ENCODE peak calls at places on chromosome 4, in four cellular contexts. V is endodermal cell, G is neural progenitor cell, Z is GM23248. B is an unnamed sample.

GRCh38 chr4:39706334-39706733 is 8.4 kb downstream of the UBE2K start:
- DNase-seq in G (no peak), Z (peak), V (no peak), B (no peak)

GRCh38 chr4:145735330-145735638 is 55.3 kb downstream of the C4orf51 start:
- DNase-seq in Z (peak), G (no peak), V (no peak), B (no peak)

GRCh38 chr4:92299152-92299551 is 4.6 kb upstream of the GRID2 start:
- DNase-seq in G (no peak), Z (peak), V (no peak), B (no peak)

GRCh38 chr4:79132826-79133225 is 193.0 kb downstream of the NAA11 start:
- DNase-seq in G (no peak), Z (no peak), V (no peak), B (no peak)

GRCh38 chr4:98639523-98639922 is 18.9 kb downstream of the TSPAN5 start:
- DNase-seq in Z (peak), G (no peak), V (no peak), B (no peak)

GRCh38 chr4:101103381-101104142 is 243.8 kb downstream of the PPP3CA start:
- DNase-seq in V (no peak), G (no peak), Z (peak), B (no peak)

GRCh38 chr4:2337896-2338295 is 76.0 kb upstream of the MXD4 start:
- DNase-seq in G (no peak), Z (no peak), V (no peak), B (peak)

GRCh38 chr4:11404431-11404830 is 24.3 kb downstream of the HS3ST1 start:
- DNase-seq in Z (no peak), V (no peak), G (no peak), B (no peak)

GRCh38 chr4:7433376-7434140 is 1.2 kb downstream of the PSAPL1 start:
- DNase-seq in G (no peak), V (no peak), Z (no peak), B (peak)

GRCh38 chr4:173522160-173522873 is 7.7 kb downstream of the HAND2 start:
- DNase-seq in V (peak), Z (peak), G (peak), B (peak)

GRCh38 chr4:22454955-22455354 is 60.9 kb downstream of the ADGRA3 start:
- DNase-seq in V (no peak), G (no peak), Z (no peak), B (no peak)

GRCh38 chr4:139921551-139922184 is 232.3 kb downstream of the MAML3 start:
- DNase-seq in Z (no peak), V (peak), G (peak), B (no peak)

GRCh38 chr4:119315036-119315435 is 6.9 kb downstream of the FABP2 start:
- DNase-seq in V (no peak), G (no peak), Z (peak), B (no peak)

GRCh38 chr4:14301993-14302392 is 674.5 kb upstream of the BOD1L1 start:
- DNase-seq in Z (no peak), V (no peak), G (no peak), B (no peak)

GRCh38 chr4:36128689-36129088 is 115.6 kb downstream of the ARAP2 start:
- DNase-seq in Z (peak), V (no peak), G (no peak), B (no peak)

GRCh38 chr4:3449047-3449573 is 7.3 kb downstream of the HGFAC start:
- DNase-seq in Z (no peak), G (no peak), V (no peak), B (peak)

GRCh38 chr4:24181005-24181404 is 291.2 kb upstream of the PPARGC1A start:
- DNase-seq in Z (no peak), G (no peak), V (no peak), B (no peak)

GRCh38 chr4:71559957-71560541 is 221.2 kb downstream of the SLC4A4 start:
- DNase-seq in G (no peak), Z (peak), V (no peak), B (no peak)

GRCh38 chr4:77636902-77637301 is 31.3 kb downstream of the CXCL13 start:
- DNase-seq in V (no peak), Z (peak), G (no peak), B (no peak)

GRCh38 chr4:103915224-103915869 is 195.6 kb upstream of the TACR3 start:
- DNase-seq in G (peak), Z (peak), V (no peak), B (no peak)

GRCh38 chr4:72338060-72338459 is 231.0 kb downstream of the ADAMTS3 start:
- DNase-seq in G (no peak), Z (no peak), V (no peak), B (no peak)

GRCh38 chr4:7195546-7196282 is 3.4 kb downstream of the SORCS2 start:
- DNase-seq in Z (peak), G (no peak), V (peak), B (no peak)

GRCh38 chr4:20809796-20810195 is 109.5 kb downstream of the PACRGL start:
- DNase-seq in Z (no peak), V (peak), G (no peak), B (no peak)

GRCh38 chr4:106530816-106531215 is 162.2 kb upstream of the GIMD1 start:
- DNase-seq in V (no peak), Z (peak), G (no peak), B (no peak)

GRCh38 chr4:147480891-147481576 is at the start of gene EDNRA:
- DNase-seq in V (peak), G (peak), Z (peak), B (peak)

GRCh38 chr4:147479817-147480216 is 1.1 kb upstream of the EDNRA start:
- DNase-seq in G (no peak), V (no peak), Z (peak), B (no peak)

GRCh38 chr4:147480502-147480890 is 401 bp upstream of the EDNRA start:
- DNase-seq in V (no peak), Z (no peak), G (no peak), B (no peak)

GRCh38 chr4:147481577-147482109 is 746 bp downstream of the EDNRA start:
- DNase-seq in Z (peak), G (peak), V (peak), B (no peak)

GRCh38 chr4:147482281-147482680 is 1.4 kb downstream of the EDNRA start:
- DNase-seq in Z (no peak), V (no peak), G (no peak), B (no peak)
- H3K4me3 ChIP-seq in Z (no peak), V (peak), G (peak), B (no peak)

GRCh38 chr4:112279025-112279881 is 6.5 kb downstream of the TIFA start:
- DNase-seq in Z (no peak), V (no peak), G (no peak), B (no peak)
- H3K9ac ChIP-seq in Z (no peak), V (no peak), G (no peak), B (no peak)

GRCh38 chr4:184100297-184100885 is 117.3 kb downstream of the ENPP6 start:
- DNase-seq in V (peak), Z (no peak), G (peak), B (no peak)
- H3K27ac ChIP-seq in V (no peak), Z (no peak), G (no peak), B (no peak)

GRCh38 chr4:67036791-67037190 is 508.5 kb downstream of the CENPC start:
- DNase-seq in G (no peak), V (no peak), Z (no peak), B (no peak)
- H3K4me3 ChIP-seq in G (no peak), V (no peak), Z (no peak), B (no peak)

GRCh38 chr4:88008624-88009235 is 1.3 kb downstream of the PKD2 start:
- DNase-seq in G (no peak), V (no peak), Z (peak), B (no peak)
- H3K9ac ChIP-seq in G (peak), V (peak), Z (peak), B (peak)

GRCh38 chr4:94453534-94453963 is 1.8 kb downstream of the PDLIM5 start:
- DNase-seq in G (no peak), V (no peak), Z (peak), B (no peak)
- H3K27ac ChIP-seq in G (no peak), V (no peak), Z (peak), B (peak)

GRCh38 chr4:176186067-176186466 is 9.3 kb downstream of the SPATA4 start:
- DNase-seq in G (no peak), Z (no peak), V (no peak), B (no peak)

GRCh38 chr4:176187610-176188009 is 7.8 kb downstream of the SPATA4 start:
- DNase-seq in Z (peak), V (no peak), G (no peak), B (no peak)

GRCh38 chr4:176186721-176187395 is 8.5 kb downstream of the SPATA4 start:
- DNase-seq in Z (no peak), G (no peak), V (no peak), B (no peak)

GRCh38 chr4:176189891-176190795 is 5.2 kb downstream of the SPATA4 start:
- DNase-seq in Z (peak), G (no peak), V (no peak), B (no peak)

GRCh38 chr4:176188654-176189053 is 6.7 kb downstream of the SPATA4 start:
- DNase-seq in G (no peak), Z (peak), V (no peak), B (no peak)
- H3K4me3 ChIP-seq in G (no peak), Z (no peak), V (no peak), B (no peak)

DNA sequence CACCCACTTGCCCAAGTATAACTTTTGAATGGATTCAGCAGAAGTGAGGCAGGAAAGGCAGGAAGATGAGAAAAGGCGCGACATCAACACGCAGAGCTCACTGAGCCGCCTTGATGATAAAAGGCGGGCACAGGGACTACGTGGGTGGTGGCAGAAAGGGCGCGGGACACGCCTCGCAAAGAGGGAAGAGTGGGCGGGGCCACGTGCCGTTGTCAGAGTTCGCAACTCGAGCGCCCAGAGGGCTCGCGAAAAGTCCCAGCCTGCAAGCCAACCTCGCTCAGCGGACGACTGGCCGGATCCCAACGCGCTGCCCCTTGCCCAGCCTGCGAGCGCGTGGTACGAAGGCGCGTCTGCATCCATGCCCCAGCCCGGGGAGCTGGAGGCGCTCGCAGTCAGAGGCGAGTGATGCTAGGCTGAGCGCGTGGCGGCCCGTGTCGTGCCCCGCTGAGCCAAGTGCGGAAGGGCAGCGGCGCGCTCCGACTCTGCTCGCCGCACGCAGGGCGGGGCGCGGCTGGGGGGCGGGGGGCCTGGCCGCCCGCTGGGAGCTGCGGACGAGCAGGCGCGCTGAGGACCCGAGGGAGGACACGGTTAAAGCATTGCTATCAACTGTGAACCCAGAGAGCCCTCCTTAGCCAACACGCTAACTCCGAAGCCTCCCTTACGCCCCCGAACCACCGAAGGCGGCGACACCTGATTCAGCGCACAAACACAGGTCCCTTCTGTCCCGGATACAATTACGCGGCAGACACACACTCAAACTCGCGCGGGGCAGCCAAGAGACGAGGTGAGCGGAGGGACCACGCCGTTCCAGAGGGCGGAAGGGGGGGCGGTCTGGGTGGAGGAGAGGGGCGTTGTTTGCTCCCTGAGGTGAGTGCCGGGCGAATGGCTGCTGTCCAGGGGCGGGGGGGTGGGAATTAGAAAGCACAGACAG is at the start of gene UGT8:
- DNase-seq in Z (peak), G (peak), V (peak), B (peak)
- H3K9ac ChIP-seq in Z (no peak), G (no peak), V (no peak), B (peak)